ENCODE peak calls at places on chromosomes 6 and 20, in four cellular contexts. V, F, G and K are unnamed samples.

GRCh38 chr6:146902846-146903245 is 301.4 kb upstream of the STXBP5 start:
- DNase-seq in V (no peak), G (no peak), F (no peak), K (no peak)

GRCh38 chr6:112202639-112203341 is 51.6 kb downstream of the LAMA4 start:
- DNase-seq in G (no peak), V (no peak), F (no peak), K (no peak)

GRCh38 chr6:33207569-33208088 is 671 bp upstream of the RING1 start:
- DNase-seq in V (no peak), F (peak), G (peak), K (peak)

GRCh38 chr6:43635387-43636311 is at the start of gene MAD2L1BP:
- DNase-seq in F (peak), V (peak), G (peak), K (peak)

GRCh38 chr6:135506270-135506997 is 8.9 kb upstream of the AHI1 start:
- DNase-seq in F (peak), G (no peak), V (peak), K (peak)

GRCh38 chr20:59948828-59949720 is 8.9 kb downstream of the FAM217B start:
- DNase-seq in V (peak), G (no peak), F (peak), K (peak)

GRCh38 chr20:43748274-43748673 is 21.5 kb upstream of the GTSF1L start:
- DNase-seq in F (no peak), G (no peak), V (no peak), K (no peak)

GRCh38 chr6:168695701-168696100 is 254.7 kb downstream of the SMOC2 start:
- DNase-seq in G (peak), V (no peak), F (no peak), K (no peak)

GRCh38 chr6:15351631-15352030 is 105.8 kb downstream of the JARID2 start:
- DNase-seq in F (no peak), G (no peak), V (no peak), K (no peak)

GRCh38 chr20:24368253-24368652 is 101.2 kb upstream of the SYNDIG1 start:
- DNase-seq in V (no peak), G (no peak), F (no peak), K (no peak)

GRCh38 chr6:5783584-5784089 is 223.1 kb downstream of the NRN1 start:
- DNase-seq in G (no peak), F (no peak), V (no peak), K (no peak)

GRCh38 chr6:164184410-164184809 is 769.9 kb downstream of the QKI start:
- DNase-seq in G (no peak), V (no peak), F (no peak), K (no peak)

GRCh38 chr20:9409352-9409751 is 105.0 kb upstream of the LAMP5 start:
- DNase-seq in G (no peak), V (no peak), F (no peak), K (no peak)

GRCh38 chr20:11394145-11394833 is 523.4 kb upstream of the BTBD3 start:
- DNase-seq in F (no peak), G (no peak), V (no peak), K (no peak)

GRCh38 chr20:11391591-11391990 is 526.1 kb upstream of the BTBD3 start:
- DNase-seq in V (no peak), G (no peak), F (no peak), K (no peak)

GRCh38 chr20:11395581-11395980 is 522.1 kb upstream of the BTBD3 start:
- DNase-seq in G (no peak), F (no peak), V (no peak), K (no peak)
- TF ChIP-seq SP1 in G (no peak), F (no peak), V (no peak), K (no peak)

DNA sequence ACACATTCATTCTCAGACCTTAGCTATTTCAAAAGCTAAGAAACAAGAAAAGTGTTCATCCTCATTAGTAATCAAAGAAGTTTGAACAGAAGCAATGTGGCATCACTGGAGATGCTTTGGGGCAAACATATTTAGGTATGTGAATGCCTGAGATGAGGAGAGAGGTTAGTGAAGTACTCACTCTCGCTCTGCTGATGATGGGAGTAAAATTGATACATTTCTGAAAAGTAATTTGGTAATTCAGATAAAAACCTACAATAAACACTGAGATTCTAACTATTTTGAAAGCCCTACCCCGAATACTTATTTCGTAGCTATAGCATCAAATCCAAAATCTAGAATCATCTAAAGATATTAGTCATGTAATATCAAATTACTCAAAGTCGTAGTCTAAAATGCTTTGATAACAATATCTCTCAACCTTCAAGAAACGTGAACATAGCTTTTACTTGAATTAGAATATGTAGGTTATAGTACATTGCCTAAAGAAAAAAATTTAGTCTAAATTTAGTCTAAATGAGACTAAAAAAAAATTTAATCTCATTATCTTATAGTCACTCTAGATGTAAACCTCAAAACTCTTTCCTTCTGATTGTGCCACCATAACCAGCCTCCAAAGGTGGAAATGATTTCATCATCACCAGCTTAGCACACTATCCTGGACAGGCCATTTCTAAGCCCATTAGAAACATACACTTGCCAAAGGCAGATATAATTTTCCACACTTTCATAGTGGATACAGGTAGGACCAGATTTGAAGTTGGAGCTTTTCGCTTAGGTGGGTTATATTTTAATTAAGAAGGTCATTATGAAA is 232.5 kb upstream of the TAB2 start:
- DNase-seq in G (no peak), F (no peak), V (no peak), K (no peak)
- TF ChIP-seq SP1 in G (no peak), F (no peak), V (no peak), K (no peak)

GRCh38 chr20:49909499-49910339 is 5.6 kb downstream of the SPATA2 start:
- DNase-seq in F (peak), G (no peak), V (peak), K (peak)
- TF ChIP-seq SP1 in F (no peak), G (no peak), V (no peak), K (no peak)

GRCh38 chr6:109358204-109358603 is 24.1 kb downstream of the CD164 start:
- DNase-seq in G (no peak), F (no peak), V (no peak), K (no peak)

GRCh38 chr6:109360791-109361190 is 21.5 kb downstream of the CD164 start:
- DNase-seq in G (no peak), V (no peak), F (no peak), K (no peak)

GRCh38 chr6:109360281-109360680 is 22.0 kb downstream of the CD164 start:
- DNase-seq in G (no peak), V (no peak), F (no peak), K (no peak)

GRCh38 chr6:109356237-109356636 is 26.0 kb downstream of the CD164 start:
- DNase-seq in V (no peak), G (no peak), F (no peak), K (no peak)

DNA sequence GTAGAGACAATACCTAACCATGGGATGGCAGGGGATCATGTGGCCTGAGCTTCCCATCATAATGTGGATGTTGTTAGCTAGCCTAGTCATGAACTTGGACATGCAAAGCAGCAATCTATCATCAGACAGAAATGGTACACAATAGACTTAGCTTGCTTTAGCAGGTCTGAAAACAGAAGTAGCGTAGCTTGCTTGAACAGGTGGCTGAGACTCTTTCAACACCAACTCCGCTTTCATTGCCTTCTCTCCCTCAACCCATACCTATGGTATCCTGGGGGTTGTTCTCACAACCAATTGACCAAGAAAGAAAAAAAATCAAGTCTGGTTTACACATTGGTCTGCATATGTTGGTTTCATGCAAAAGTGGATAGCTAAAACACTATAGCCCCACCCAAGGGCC is 23.0 kb downstream of the CD164 start:
- DNase-seq in F (no peak), V (no peak), G (no peak), K (no peak)
- TF ChIP-seq SP1 in F (no peak), V (no peak), G (no peak), K (no peak)

GRCh38 chr6:3340358-3340798 is 81.6 kb downstream of the PSMG4 start:
- DNase-seq in V (no peak), F (no peak), G (no peak), K (no peak)

GRCh38 chr6:3343089-3343901 is 84.5 kb downstream of the PSMG4 start:
- DNase-seq in F (no peak), G (no peak), V (no peak), K (no peak)

GRCh38 chr6:3341467-3341866 is 82.7 kb downstream of the PSMG4 start:
- DNase-seq in G (no peak), V (no peak), F (no peak), K (no peak)

GRCh38 chr6:3337521-3338350 is 79.0 kb downstream of the PSMG4 start:
- DNase-seq in V (peak), G (no peak), F (peak), K (no peak)

GRCh38 chr6:3340891-3341290 is 82.1 kb downstream of the PSMG4 start:
- DNase-seq in V (peak), G (no peak), F (no peak), K (no peak)
- TF ChIP-seq SP1 in V (no peak), G (no peak), F (no peak), K (no peak)

DNA sequence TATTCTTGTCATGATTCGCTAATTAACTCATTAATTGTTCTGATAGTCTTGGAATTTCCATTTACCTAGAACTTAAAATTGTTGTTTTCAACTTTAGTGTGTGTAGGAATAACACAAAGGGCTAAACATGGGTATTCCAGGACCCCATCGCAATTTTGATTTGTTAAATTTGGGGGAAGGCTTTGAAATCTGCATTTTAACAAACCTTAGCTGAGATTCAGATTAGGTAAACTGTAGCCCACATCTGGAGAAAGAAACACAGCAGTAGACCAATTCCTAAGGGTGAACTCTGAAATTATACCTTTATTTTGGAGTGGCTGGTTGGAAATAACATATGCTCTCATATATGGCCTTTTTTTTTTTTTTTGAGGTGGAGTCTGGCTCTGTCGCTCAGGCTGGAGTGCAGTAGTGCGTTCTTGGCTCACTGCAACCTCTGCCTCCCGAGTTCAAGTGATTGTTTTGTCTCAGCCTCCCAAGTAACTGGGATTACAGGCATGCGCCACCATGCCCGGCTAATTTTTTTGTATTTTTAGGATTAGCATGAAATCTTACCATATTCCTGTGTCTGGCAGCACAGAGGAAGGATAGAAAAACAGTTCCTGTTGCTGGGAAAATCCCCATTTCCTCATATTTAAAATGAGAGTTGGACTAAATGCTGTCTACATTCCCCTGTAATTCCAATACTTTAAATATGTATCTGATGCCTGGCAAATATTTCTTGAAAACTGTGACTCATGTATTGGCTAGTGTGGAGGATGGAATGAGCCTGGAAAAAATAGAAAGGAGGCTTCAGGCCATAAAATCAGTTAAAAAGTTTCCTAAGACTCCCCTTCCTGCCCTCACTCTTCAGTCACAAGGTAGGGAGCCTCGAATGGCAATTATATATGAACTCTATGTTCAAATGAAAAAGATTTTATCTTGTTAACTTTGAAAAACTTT is 96.7 kb upstream of the FAM184A start:
- DNase-seq in F (no peak), V (no peak), G (no peak), K (no peak)
- TF ChIP-seq SP1 in F (no peak), V (no peak), G (no peak), K (no peak)

GRCh38 chr20:58650776-58651547 is at the start of gene STX16:
- DNase-seq in F (peak), G (peak), V (peak), K (peak)

GRCh38 chr20:58652606-58653303 is 1.7 kb downstream of the STX16 start:
- DNase-seq in F (peak), V (no peak), G (peak), K (no peak)

GRCh38 chr20:58650181-58650775 is 805 bp upstream of the STX16 start:
- DNase-seq in V (no peak), F (no peak), G (no peak), K (no peak)

GRCh38 chr20:58651548-58651822 is 402 bp downstream of the STX16 start:
- DNase-seq in F (no peak), G (no peak), V (peak), K (no peak)

GRCh38 chr20:58651823-58652605 is 931 bp downstream of the STX16 start:
- DNase-seq in G (peak), F (peak), V (peak), K (peak)
- TF ChIP-seq SP1 in G (no peak), F (no peak), V (no peak), K (no peak)

GRCh38 chr6:142822882-142823578 is 121.9 kb downstream of the HIVEP2 start:
- DNase-seq in G (peak), V (no peak), F (peak), K (peak)
- TF ChIP-seq SP1 in G (no peak), V (no peak), F (no peak), K (no peak)